ENCODE peak calls at places on chromosomes 4 and X, in seven cellular contexts. A, I, M, J, H, S and E are unnamed samples.

GRCh38 chrX:40106677-40107290 is 9.0 kb upstream of the BCOR start:
- DNase-seq in A (no peak), I (no peak), M (no peak), J (no peak), H (no peak), S (no peak), E (no peak)

GRCh38 chrX:110156167-110156754 is 153.3 kb downstream of the TMEM164 start:
- DNase-seq in A (no peak), I (no peak), M (no peak), J (no peak), H (no peak), S (peak; percentile 21), E (no peak)

GRCh38 chrX:9644335-9644734 is 121.3 kb downstream of the GPR143 start:
- DNase-seq in A (no peak), I (no peak), M (no peak), J (no peak), H (no peak), S (peak; percentile 58), E (no peak)

GRCh38 chrX:26442340-26442739 is 226.4 kb downstream of the MAGEB5 start:
- DNase-seq in A (peak; percentile 1), I (peak; percentile 0), M (no peak), J (no peak), H (peak; percentile 1), S (no peak), E (peak; percentile 17)

GRCh38 chr4:125666635-125667034 is 351.9 kb downstream of the FAT4 start:
- DNase-seq in A (no peak), I (no peak), M (no peak), J (no peak), H (no peak), S (no peak), E (no peak)

GRCh38 chrX:39809326-39809725 is 288.4 kb downstream of the BCOR start:
- DNase-seq in A (peak; percentile 86), I (no peak), M (no peak), J (no peak), H (no peak), S (no peak), E (peak; percentile 29)

GRCh38 chr4:53563824-53564223 is 27.5 kb downstream of the LNX1 start:
- DNase-seq in A (peak; percentile 88), I (peak; percentile 83), M (no peak), J (peak; percentile 45), H (no peak), S (no peak), E (no peak)

GRCh38 chrX:31228909-31229308 is 157.1 kb upstream of the FTHL17 start:
- DNase-seq in A (no peak), I (no peak), M (no peak), J (no peak), H (no peak), S (no peak), E (no peak)

GRCh38 chr4:39037491-39037825 is 5.2 kb upstream of the TMEM156 start:
- DNase-seq in A (no peak), I (no peak), M (no peak), J (no peak), H (no peak), S (no peak), E (no peak)

GRCh38 chrX:40945366-40945713 is 139.9 kb upstream of the USP9X start:
- DNase-seq in A (peak; percentile 89), I (no peak), M (no peak), J (no peak), H (no peak), S (no peak), E (no peak)

GRCh38 chrX:118346258-118347094 is 570 bp downstream of the WDR44 start:
- DNase-seq in A (no peak), I (no peak), M (peak; percentile 73), J (no peak), H (peak; percentile 20), S (peak; percentile 45), E (no peak)

GRCh38 chr4:139858436-139859225 is 193.0 kb downstream of the MGST2 start:
- DNase-seq in A (no peak), I (no peak), M (no peak), J (no peak), H (no peak), S (no peak), E (no peak)

GRCh38 chr4:62028758-62029157 is 828.6 kb downstream of the ADGRL3 start:
- DNase-seq in A (no peak), I (no peak), M (no peak), J (no peak), H (peak; percentile 20), S (no peak), E (no peak)